ENCODE peak calls at places on chromosomes 13 and 19, in five cellular contexts. K, M, B, N and L are unnamed samples.

GRCh38 chr19:48543121-48543710 is 8.8 kb upstream of the SULT2B1 start:
- DNase-seq in K (no peak), M (no peak), B (no peak), N (no peak), L (no peak)

GRCh38 chr19:14943601-14944000 is 2.3 kb downstream of the OR7C2 start:
- DNase-seq in K (no peak), M (no peak), B (peak; percentile 13), N (no peak), L (no peak)

GRCh38 chr13:49307365-49307764 is 59.6 kb downstream of the CDADC1 start:
- DNase-seq in K (no peak), M (no peak), B (no peak), N (no peak), L (no peak)

GRCh38 chr19:14496849-14497346 is 971 bp upstream of the GIPC1 start:
- DNase-seq in K (no peak), M (no peak), B (no peak), N (no peak), L (no peak)

GRCh38 chr13:106804996-106805395 is 237.1 kb upstream of the ARGLU1 start:
- DNase-seq in K (no peak), M (no peak), B (no peak), N (no peak), L (no peak)

GRCh38 chr19:7294571-7295212 is 478 bp upstream of the INSR start:
- DNase-seq in K (peak; percentile 18), M (peak; percentile 82), B (peak; percentile 60), N (no peak), L (no peak)

GRCh38 chr19:10815969-10816635 is 19.9 kb downstream of the TMED1 start:
- DNase-seq in K (no peak), M (no peak), B (no peak), N (no peak), L (no peak)

GRCh38 chr19:11204943-11205349 is 7.6 kb upstream of the KANK2 start:
- DNase-seq in K (no peak), M (no peak), B (no peak), N (no peak), L (no peak)